ENCODE peak calls at places on chromosome 5, in eight cellular contexts. One of them, this sample, is unnamed.

GRCh38 chr5:67998709-67999251 is 216.8 kb upstream of the PIK3R1 start:
- DNase-seq in endothelial cell: no peak
- DNase-seq in fibroblast of lung: peak
- DNase-seq in neural progenitor cell: no peak
- DNase-seq in AG09309: no peak
- DNase-seq in hepatocyte: no peak
- DNase-seq in fibroblast of pulmonary artery: peak
- DNase-seq in fibroblast of the aortic adventitia: peak
- DNase-seq in this sample: no peak

GRCh38 chr5:58849995-58850667 is 267.3 kb downstream of the RAB3C start:
- DNase-seq in endothelial cell: peak
- DNase-seq in fibroblast of lung: peak
- DNase-seq in neural progenitor cell: peak
- DNase-seq in AG09309: no peak
- DNase-seq in hepatocyte: peak
- DNase-seq in fibroblast of pulmonary artery: peak
- DNase-seq in fibroblast of the aortic adventitia: peak
- DNase-seq in this sample: no peak

GRCh38 chr5:174690256-174690655 is 34.1 kb upstream of the MSX2 start:
- DNase-seq in endothelial cell: peak
- DNase-seq in fibroblast of lung: peak
- DNase-seq in neural progenitor cell: peak
- DNase-seq in AG09309: no peak
- DNase-seq in hepatocyte: peak
- DNase-seq in fibroblast of pulmonary artery: no peak
- DNase-seq in fibroblast of the aortic adventitia: no peak
- DNase-seq in this sample: no peak

GRCh38 chr5:127909821-127910220 is 173.7 kb upstream of the SLC12A2 start:
- DNase-seq in endothelial cell: no peak
- DNase-seq in fibroblast of lung: no peak
- DNase-seq in neural progenitor cell: no peak
- DNase-seq in AG09309: no peak
- DNase-seq in hepatocyte: no peak
- DNase-seq in fibroblast of pulmonary artery: no peak
- DNase-seq in fibroblast of the aortic adventitia: no peak
- DNase-seq in this sample: no peak

GRCh38 chr5:91053733-91054010 is 329.4 kb downstream of the ARRDC3 start:
- DNase-seq in endothelial cell: no peak
- DNase-seq in fibroblast of lung: no peak
- DNase-seq in neural progenitor cell: no peak
- DNase-seq in AG09309: no peak
- DNase-seq in hepatocyte: no peak
- DNase-seq in fibroblast of pulmonary artery: no peak
- DNase-seq in fibroblast of the aortic adventitia: no peak
- DNase-seq in this sample: no peak

GRCh38 chr5:31948006-31948405 is 226.1 kb downstream of the GOLPH3 start:
- DNase-seq in endothelial cell: no peak
- DNase-seq in fibroblast of lung: peak
- DNase-seq in neural progenitor cell: no peak
- DNase-seq in AG09309: no peak
- DNase-seq in hepatocyte: no peak
- DNase-seq in fibroblast of pulmonary artery: no peak
- DNase-seq in fibroblast of the aortic adventitia: no peak
- DNase-seq in this sample: no peak

GRCh38 chr5:119344231-119344630 is 11.6 kb upstream of the TNFAIP8 start:
- DNase-seq in endothelial cell: no peak
- DNase-seq in fibroblast of lung: no peak
- DNase-seq in neural progenitor cell: no peak
- DNase-seq in AG09309: no peak
- DNase-seq in hepatocyte: no peak
- DNase-seq in fibroblast of pulmonary artery: no peak
- DNase-seq in fibroblast of the aortic adventitia: no peak
- DNase-seq in this sample: no peak

GRCh38 chr5:157948738-157949410 is 89.9 kb upstream of the CLINT1 start:
- DNase-seq in endothelial cell: peak
- DNase-seq in fibroblast of lung: peak
- DNase-seq in neural progenitor cell: peak
- DNase-seq in AG09309: peak
- DNase-seq in hepatocyte: peak
- DNase-seq in fibroblast of pulmonary artery: peak
- DNase-seq in fibroblast of the aortic adventitia: peak
- DNase-seq in this sample: peak

GRCh38 chr5:85049020-85049419 is 664.3 kb upstream of the EDIL3 start:
- DNase-seq in endothelial cell: peak
- DNase-seq in fibroblast of lung: peak
- DNase-seq in neural progenitor cell: peak
- DNase-seq in AG09309: no peak
- DNase-seq in hepatocyte: peak
- DNase-seq in fibroblast of pulmonary artery: peak
- DNase-seq in fibroblast of the aortic adventitia: peak
- DNase-seq in this sample: no peak

GRCh38 chr5:65803699-65804426 is 81.9 kb downstream of the NLN start:
- DNase-seq in endothelial cell: no peak
- DNase-seq in fibroblast of lung: peak
- DNase-seq in neural progenitor cell: no peak
- DNase-seq in AG09309: no peak
- DNase-seq in hepatocyte: no peak
- DNase-seq in fibroblast of pulmonary artery: no peak
- DNase-seq in fibroblast of the aortic adventitia: peak
- DNase-seq in this sample: no peak

DNA sequence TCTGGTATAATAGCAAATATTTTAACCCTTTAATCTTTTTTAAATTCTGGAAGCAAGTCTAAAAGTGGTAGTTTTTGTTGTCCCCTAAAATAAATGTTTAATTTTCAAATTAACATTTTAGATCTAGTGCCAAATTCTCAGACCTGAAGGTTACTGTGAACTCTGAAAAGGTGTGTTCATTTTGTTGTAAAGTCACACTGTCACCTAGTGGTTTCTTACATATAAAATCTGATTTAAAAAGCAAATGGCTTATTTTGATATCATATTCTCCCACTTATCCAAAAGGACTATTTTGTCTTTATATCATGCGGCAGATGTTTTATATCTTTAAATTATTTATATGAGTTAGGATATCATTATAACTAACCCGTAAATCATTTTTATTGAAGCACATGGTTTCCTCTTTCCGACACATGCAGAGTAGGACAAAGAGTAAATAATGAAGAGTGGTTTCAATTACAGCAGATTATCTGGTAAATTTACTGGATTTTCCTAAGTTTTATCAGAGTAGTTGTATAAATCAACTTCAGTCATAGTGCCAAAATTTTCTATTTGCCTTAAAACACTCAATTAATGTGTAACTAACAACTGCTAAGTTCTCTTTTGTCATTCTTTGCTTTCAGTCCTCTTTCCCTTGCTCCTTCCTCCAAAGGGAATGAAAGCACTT is 189.4 kb downstream of the COX7C start:
- DNase-seq in endothelial cell: no peak
- DNase-seq in fibroblast of lung: no peak
- DNase-seq in neural progenitor cell: no peak
- DNase-seq in AG09309: no peak
- DNase-seq in hepatocyte: peak
- DNase-seq in fibroblast of pulmonary artery: no peak
- DNase-seq in fibroblast of the aortic adventitia: no peak
- DNase-seq in this sample: no peak
- TF ChIP-seq CTCF in endothelial cell: no peak
- TF ChIP-seq CTCF in fibroblast of lung: no peak
- TF ChIP-seq CTCF in neural progenitor cell: peak
- TF ChIP-seq CTCF in AG09309: no peak
- TF ChIP-seq CTCF in hepatocyte: peak
- TF ChIP-seq CTCF in fibroblast of pulmonary artery: no peak
- TF ChIP-seq CTCF in fibroblast of the aortic adventitia: no peak
- TF ChIP-seq CTCF in this sample: no peak

GRCh38 chr5:140633081-140633471 is at the start of gene CD14:
- DNase-seq in endothelial cell: no peak
- DNase-seq in fibroblast of lung: no peak
- DNase-seq in neural progenitor cell: no peak
- DNase-seq in AG09309: no peak
- DNase-seq in hepatocyte: no peak
- DNase-seq in fibroblast of pulmonary artery: peak
- DNase-seq in fibroblast of the aortic adventitia: peak
- DNase-seq in this sample: no peak

GRCh38 chr5:140631831-140632365 is 1.1 kb downstream of the CD14 start:
- DNase-seq in endothelial cell: no peak
- DNase-seq in fibroblast of lung: no peak
- DNase-seq in neural progenitor cell: no peak
- DNase-seq in AG09309: no peak
- DNase-seq in hepatocyte: no peak
- DNase-seq in fibroblast of pulmonary artery: no peak
- DNase-seq in fibroblast of the aortic adventitia: no peak
- DNase-seq in this sample: no peak

GRCh38 chr5:140631063-140631462 is 1.9 kb downstream of the CD14 start:
- DNase-seq in endothelial cell: no peak
- DNase-seq in fibroblast of lung: no peak
- DNase-seq in neural progenitor cell: no peak
- DNase-seq in AG09309: no peak
- DNase-seq in hepatocyte: no peak
- DNase-seq in fibroblast of pulmonary artery: no peak
- DNase-seq in fibroblast of the aortic adventitia: no peak
- DNase-seq in this sample: no peak

GRCh38 chr5:140634103-140634502 is 1.1 kb upstream of the CD14 start:
- DNase-seq in endothelial cell: no peak
- DNase-seq in fibroblast of lung: no peak
- DNase-seq in neural progenitor cell: no peak
- DNase-seq in AG09309: no peak
- DNase-seq in hepatocyte: no peak
- DNase-seq in fibroblast of pulmonary artery: no peak
- DNase-seq in fibroblast of the aortic adventitia: no peak
- DNase-seq in this sample: no peak

DNA sequence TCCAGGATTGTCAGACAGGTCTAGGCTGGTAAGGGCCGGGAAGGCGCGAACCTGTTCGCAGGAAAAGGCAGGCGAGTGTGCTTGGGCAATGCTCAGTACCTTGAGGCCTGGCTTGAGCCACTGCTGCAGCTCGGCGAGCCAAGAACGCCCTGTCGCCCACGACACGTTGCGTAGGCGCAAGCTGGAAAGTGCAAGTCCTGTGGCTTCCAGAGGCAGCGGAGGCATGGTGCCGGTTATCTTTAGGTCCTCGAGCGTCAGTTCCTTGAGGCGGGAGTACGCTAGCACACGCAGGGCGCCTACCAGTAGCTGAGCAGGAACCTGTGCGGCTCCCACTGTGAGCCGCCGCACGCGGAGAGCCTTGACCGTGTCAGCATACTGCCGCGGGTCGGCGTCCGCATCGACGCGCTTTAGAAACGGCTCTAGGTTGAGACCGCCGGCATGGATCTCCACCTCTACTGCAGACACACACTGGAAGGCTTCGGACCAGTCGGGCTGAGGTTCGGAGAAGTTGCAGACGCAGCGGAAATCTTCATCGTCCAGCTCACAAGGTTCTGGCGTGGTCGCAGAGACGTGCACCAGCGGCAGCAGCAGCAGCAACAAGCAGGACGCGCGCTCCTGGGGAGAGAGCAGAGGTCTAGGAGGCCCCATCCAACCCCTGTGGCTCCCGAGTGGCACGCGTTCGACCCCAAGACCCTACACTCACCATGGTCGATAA is 452 bp downstream of the CD14 start:
- DNase-seq in endothelial cell: no peak
- DNase-seq in fibroblast of lung: peak
- DNase-seq in neural progenitor cell: no peak
- DNase-seq in AG09309: no peak
- DNase-seq in hepatocyte: no peak
- DNase-seq in fibroblast of pulmonary artery: peak
- DNase-seq in fibroblast of the aortic adventitia: peak
- DNase-seq in this sample: no peak
- TF ChIP-seq CTCF in endothelial cell: no peak
- TF ChIP-seq CTCF in fibroblast of lung: no peak
- TF ChIP-seq CTCF in neural progenitor cell: no peak
- TF ChIP-seq CTCF in AG09309: no peak
- TF ChIP-seq CTCF in hepatocyte: no peak
- TF ChIP-seq CTCF in fibroblast of pulmonary artery: no peak
- TF ChIP-seq CTCF in fibroblast of the aortic adventitia: no peak
- TF ChIP-seq CTCF in this sample: no peak

DNA sequence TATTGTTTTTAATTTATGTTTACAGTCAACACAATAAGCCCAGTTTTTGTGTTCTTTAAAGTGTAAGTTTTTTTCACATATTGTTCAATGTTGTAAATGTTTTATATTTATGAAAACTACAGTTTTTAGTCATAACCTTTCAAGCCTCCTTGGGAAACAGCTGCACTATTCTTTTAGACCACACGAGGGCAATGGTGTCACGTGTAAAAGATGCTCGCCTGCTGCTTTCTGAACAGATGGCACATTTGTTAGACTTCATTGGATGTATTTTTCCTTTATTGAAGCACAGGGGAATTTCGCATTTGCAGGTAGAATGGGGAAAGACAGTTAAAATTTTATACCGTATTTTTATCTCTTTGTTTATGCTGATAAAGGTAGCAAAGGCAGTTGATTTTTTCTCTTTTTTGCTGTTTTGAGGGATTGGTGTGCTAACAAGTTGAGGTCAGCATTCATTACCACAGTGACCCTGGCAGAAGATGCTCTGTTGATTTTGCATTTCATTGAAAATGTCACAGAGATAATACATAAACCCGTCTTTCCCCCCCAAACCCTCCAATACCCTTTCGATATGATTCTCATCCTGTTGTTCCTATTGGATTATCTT is 59.0 kb downstream of the MAT2B start:
- DNase-seq in endothelial cell: peak
- DNase-seq in fibroblast of lung: peak
- DNase-seq in neural progenitor cell: peak
- DNase-seq in AG09309: no peak
- DNase-seq in hepatocyte: peak
- DNase-seq in fibroblast of pulmonary artery: peak
- DNase-seq in fibroblast of the aortic adventitia: peak
- DNase-seq in this sample: no peak
- TF ChIP-seq CTCF in endothelial cell: peak
- TF ChIP-seq CTCF in fibroblast of lung: peak
- TF ChIP-seq CTCF in neural progenitor cell: peak
- TF ChIP-seq CTCF in AG09309: peak
- TF ChIP-seq CTCF in hepatocyte: peak
- TF ChIP-seq CTCF in fibroblast of pulmonary artery: peak
- TF ChIP-seq CTCF in fibroblast of the aortic adventitia: peak
- TF ChIP-seq CTCF in this sample: peak

GRCh38 chr5:171629221-171630005 is 156.2 kb upstream of the SMIM23 start:
- DNase-seq in endothelial cell: no peak
- DNase-seq in fibroblast of lung: no peak
- DNase-seq in neural progenitor cell: no peak
- DNase-seq in AG09309: no peak
- DNase-seq in hepatocyte: no peak
- DNase-seq in fibroblast of pulmonary artery: peak
- DNase-seq in fibroblast of the aortic adventitia: peak
- DNase-seq in this sample: no peak

GRCh38 chr5:171630670-171631065 is 154.9 kb upstream of the SMIM23 start:
- DNase-seq in endothelial cell: no peak
- DNase-seq in fibroblast of lung: no peak
- DNase-seq in neural progenitor cell: no peak
- DNase-seq in AG09309: no peak
- DNase-seq in hepatocyte: no peak
- DNase-seq in fibroblast of pulmonary artery: no peak
- DNase-seq in fibroblast of the aortic adventitia: no peak
- DNase-seq in this sample: no peak

GRCh38 chr5:171627936-171628335 is 157.7 kb upstream of the SMIM23 start:
- DNase-seq in endothelial cell: no peak
- DNase-seq in fibroblast of lung: no peak
- DNase-seq in neural progenitor cell: no peak
- DNase-seq in AG09309: no peak
- DNase-seq in hepatocyte: no peak
- DNase-seq in fibroblast of pulmonary artery: no peak
- DNase-seq in fibroblast of the aortic adventitia: no peak
- DNase-seq in this sample: no peak

GRCh38 chr5:171628344-171628743 is 157.3 kb upstream of the SMIM23 start:
- DNase-seq in endothelial cell: no peak
- DNase-seq in fibroblast of lung: no peak
- DNase-seq in neural progenitor cell: no peak
- DNase-seq in AG09309: no peak
- DNase-seq in hepatocyte: no peak
- DNase-seq in fibroblast of pulmonary artery: no peak
- DNase-seq in fibroblast of the aortic adventitia: peak
- DNase-seq in this sample: no peak

GRCh38 chr5:171630047-171630669 is 155.5 kb upstream of the SMIM23 start:
- DNase-seq in endothelial cell: peak
- DNase-seq in fibroblast of lung: peak
- DNase-seq in neural progenitor cell: peak
- DNase-seq in AG09309: no peak
- DNase-seq in hepatocyte: peak
- DNase-seq in fibroblast of pulmonary artery: peak
- DNase-seq in fibroblast of the aortic adventitia: peak
- DNase-seq in this sample: no peak
- TF ChIP-seq CTCF in endothelial cell: peak
- TF ChIP-seq CTCF in fibroblast of lung: peak
- TF ChIP-seq CTCF in neural progenitor cell: peak
- TF ChIP-seq CTCF in AG09309: peak
- TF ChIP-seq CTCF in hepatocyte: peak
- TF ChIP-seq CTCF in fibroblast of pulmonary artery: peak
- TF ChIP-seq CTCF in fibroblast of the aortic adventitia: peak
- TF ChIP-seq CTCF in this sample: peak